ENCODE peak calls at places on chromosomes 4 and X, in six cellular contexts. O is GM10248, V is NCI-H2081, A is AG08395, C is epithelial cell of proximal tubule, Y is sciatic nerve. Z is an unnamed sample.

GRCh38 chr4:71389149-71389840 is 50.5 kb downstream of the SLC4A4 start:
- DNase-seq in Y (peak), A (no peak), O (no peak), V (no peak), C (no peak), Z (peak)

GRCh38 chrX:143768976-143769375 is 48.4 kb upstream of the SPANXN2 start:
- DNase-seq in Y (no peak), O (no peak), A (no peak), V (no peak), C (no peak), Z (no peak)

GRCh38 chr4:72975488-72975784 is 94.1 kb downstream of the COX18 start:
- DNase-seq in C (no peak), A (no peak), V (no peak), O (no peak), Y (no peak), Z (no peak)

GRCh38 chrX:71619193-71619592 is 882 bp upstream of the CXCR3 start:
- DNase-seq in A (no peak), O (peak), C (no peak), Y (no peak), V (no peak), Z (no peak)

GRCh38 chr4:182143822-182144620 is 99.2 kb upstream of the TENM3 start:
- DNase-seq in V (peak), O (no peak), C (no peak), A (peak), Y (peak), Z (peak)

GRCh38 chrX:103656623-103657022 is 27.8 kb downstream of the TCEAL1 start:
- DNase-seq in Y (no peak), O (no peak), C (peak), V (no peak), A (peak), Z (no peak)

GRCh38 chr4:151099976-151100417 is 569 bp downstream of the RPS3A start:
- DNase-seq in V (no peak), O (no peak), A (peak), C (no peak), Y (no peak), Z (peak)

GRCh38 chr4:140427104-140427918 is at the start of gene CLGN:
- DNase-seq in V (peak), Y (peak), C (no peak), A (peak), O (peak), Z (peak)

GRCh38 chr4:121977251-121978168 is 25.6 kb upstream of the TRPC3 start:
- DNase-seq in O (peak), C (no peak), A (no peak), Y (no peak), V (no peak), Z (peak)

GRCh38 chr4:7389719-7390118 is 45.0 kb downstream of the PSAPL1 start:
- DNase-seq in Y (peak), A (no peak), O (no peak), V (no peak), C (no peak), Z (no peak)

GRCh38 chrX:7891928-7892327 is 35.3 kb downstream of the PNPLA4 start:
- DNase-seq in C (no peak), A (no peak), Y (no peak), O (no peak), V (no peak), Z (no peak)

GRCh38 chrX:130874751-130875150 is 28.3 kb downstream of the ENOX2 start:
- DNase-seq in V (no peak), C (no peak), Y (no peak), A (no peak), O (no peak), Z (no peak)

GRCh38 chrX:153651540-153652079 is 4.6 kb downstream of the DUSP9 start:
- DNase-seq in A (no peak), O (no peak), Y (peak), V (no peak), C (no peak), Z (peak)

GRCh38 chrX:109714340-109714958 is 18.6 kb downstream of the ACSL4 start:
- DNase-seq in O (no peak), Y (no peak), V (no peak), C (no peak), A (peak), Z (no peak)